ENCODE peak calls at places on chromosomes 5 and 9, in eight cellular contexts. K is CD4-positive, alpha-beta memory T cell; T is M059J; Z is CD4-positive, CD25-positive, alpha-beta regulatory T cell; U is RPMI8226; D is AG08396; C is iPS DF 19.7; F is aorta. H is an unnamed sample.

GRCh38 chr5:40679998-40680681 is 425 bp downstream of the PTGER4 start:
- DNase-seq in C (no peak), D (no peak), K (peak), T (peak), F (no peak), Z (peak), U (no peak), H (peak)

GRCh38 chr9:123556464-123557435 is 200.8 kb downstream of the CRB2 start:
- DNase-seq in D (no peak), K (no peak), U (no peak), T (peak), F (no peak), Z (no peak), C (no peak), H (peak)

GRCh38 chr5:146073239-146073900 is 32.0 kb downstream of the PLAC8L1 start:
- DNase-seq in C (no peak), F (no peak), T (no peak), K (no peak), U (no peak), Z (no peak), D (no peak), H (no peak)

GRCh38 chr5:177402271-177403043 is 2.0 kb upstream of the PFN3 start:
- DNase-seq in T (peak), F (peak), C (peak), D (peak), U (peak), Z (peak), K (peak), H (peak)

GRCh38 chr5:177023247-177023703 is 779 bp downstream of the ZNF346 start:
- DNase-seq in F (no peak), U (peak), C (no peak), Z (no peak), T (peak), K (no peak), D (peak), H (no peak)

GRCh38 chr9:70474413-70474812 is 60.0 kb upstream of the KLF9 start:
- DNase-seq in K (no peak), C (no peak), Z (no peak), F (no peak), U (no peak), D (no peak), T (no peak), H (no peak)

GRCh38 chr5:148970228-148970627 is 92.6 kb downstream of the SH3TC2 start:
- DNase-seq in Z (no peak), C (no peak), D (no peak), K (no peak), F (no peak), U (no peak), T (peak), H (no peak)

GRCh38 chr5:169384661-169385060 is 83.7 kb upstream of the SLIT3 start:
- DNase-seq in K (no peak), D (no peak), T (peak), F (no peak), U (no peak), C (no peak), Z (no peak), H (no peak)

GRCh38 chr5:42949348-42950090 is 90.6 kb downstream of the ANXA2R start:
- DNase-seq in F (peak), C (no peak), Z (peak), U (peak), T (peak), K (peak), D (peak), H (peak)

GRCh38 chr9:82101475-82101874 is 112.9 kb downstream of the SPATA31D1 start:
- DNase-seq in C (no peak), U (no peak), Z (no peak), K (no peak), D (no peak), F (no peak), T (no peak), H (no peak)

GRCh38 chr9:20692554-20692953 is 8.5 kb downstream of the FOCAD start:
- DNase-seq in D (no peak), K (no peak), C (no peak), Z (no peak), F (no peak), U (no peak), T (no peak), H (no peak)

GRCh38 chr9:19409406-19410194 is 791 bp downstream of the ACER2 start:
- DNase-seq in T (peak), D (no peak), Z (no peak), U (no peak), K (peak), F (peak), C (no peak), H (peak)

GRCh38 chr5:90528704-90529233 is 615 bp downstream of the LYSMD3 start:
- DNase-seq in Z (peak), D (peak), C (no peak), U (peak), K (peak), T (peak), F (no peak), H (no peak)

GRCh38 chr5:128201065-128201926 is 117.7 kb downstream of the SLC12A2 start:
- DNase-seq in F (peak), C (no peak), T (peak), U (peak), D (peak), K (peak), Z (peak), H (peak)